ENCODE peak calls at places on chromosome 6, in four cellular contexts. P is WTC11, M is K562, G is HepG2. C is an unnamed sample.
A peak's percentile ranks its signal among the peaks of the same experiment; 100 is the strongest.

GRCh38 chr6:133046576-133046975 is 194.6 kb upstream of the EYA4 start:
- DNase-seq in P (no peak), M (no peak), G (peak; percentile 63), C (no peak)

GRCh38 chr6:147700436-147701209 is 192.1 kb downstream of the SAMD5 start:
- DNase-seq in P (no peak), G (no peak), M (no peak), C (no peak)

GRCh38 chr6:151137441-151137984 is 102.3 kb upstream of the AKAP12 start:
- DNase-seq in M (no peak), G (no peak), P (no peak), C (no peak)

GRCh38 chr6:72042088-72042487 is 155.7 kb downstream of the RIMS1 start:
- DNase-seq in P (no peak), G (no peak), M (no peak), C (no peak)

GRCh38 chr6:36984581-36985383 is 1.2 kb downstream of the MTCH1 start:
- DNase-seq in G (no peak), P (peak; percentile 68), M (peak; percentile 68), C (no peak)

GRCh38 chr6:29976253-29976587 is 33.9 kb downstream of the HLA-A start:
- DNase-seq in G (no peak), P (no peak), M (no peak), C (no peak)

GRCh38 chr6:157954150-157955117 is 27.2 kb upstream of the SYNJ2 start:
- DNase-seq in M (no peak), P (no peak), G (peak; percentile 95), C (no peak)

GRCh38 chr6:159169193-159169555 is at the start of gene FNDC1:
- DNase-seq in P (peak; percentile 63), M (peak; percentile 79), G (no peak), C (no peak)

GRCh38 chr6:131747821-131748353 is 37.1 kb upstream of the CTAGE9 start:
- DNase-seq in P (no peak), M (no peak), G (no peak), C (no peak)

GRCh38 chr6:84522135-84522535 is 242.3 kb downstream of the TBX18 start:
- DNase-seq in G (no peak), M (no peak), P (no peak), C (no peak)

GRCh38 chr6:140871911-140872310 is 1260.8 kb upstream of the GJE1 start:
- DNase-seq in G (no peak), P (no peak), M (no peak), C (no peak)

GRCh38 chr6:23731609-23732008 is 394.4 kb upstream of the NRSN1 start:
- DNase-seq in G (no peak), M (no peak), P (no peak), C (no peak)

GRCh38 chr6:159084493-159085091 is 39.8 kb upstream of the TAGAP start:
- DNase-seq in M (no peak), G (no peak), P (no peak), C (no peak)

GRCh38 chr6:150068173-150068785 is 642 bp downstream of the ULBP3 start:
- DNase-seq in G (no peak), P (no peak), M (no peak), C (no peak)

GRCh38 chr6:97053643-97054411 is 129.3 kb downstream of the KLHL32 start:
- DNase-seq in P (no peak), G (no peak), M (no peak), C (no peak)

GRCh38 chr6:95325858-95326257 is 251.5 kb upstream of the MANEA start:
- DNase-seq in P (no peak), G (no peak), M (no peak), C (no peak)

GRCh38 chr6:89082439-89082838 is 1.9 kb downstream of the PNRC1 start:
- DNase-seq in G (no peak), P (no peak), M (no peak), C (no peak)

GRCh38 chr6:149318581-149319286 is 1.2 kb downstream of the TAB2 start:
- DNase-seq in P (no peak), G (peak; percentile 21), M (no peak), C (no peak)

GRCh38 chr6:6379573-6379972 is 59.1 kb upstream of the F13A1 start:
- DNase-seq in M (no peak), G (no peak), P (no peak), C (peak; percentile 24)

GRCh38 chr6:29553268-29554057 is 6.1 kb downstream of the UBD start:
- DNase-seq in P (peak; percentile 84), G (no peak), M (no peak), C (no peak)

GRCh38 chr6:163281661-163282060 is 132.9 kb upstream of the QKI start:
- DNase-seq in P (no peak), M (no peak), G (no peak), C (no peak)

GRCh38 chr6:122049341-122049740 is 350.1 kb upstream of the HSF2 start:
- DNase-seq in G (no peak), P (peak; percentile 18), M (no peak), C (no peak)

GRCh38 chr6:52418606-52419005 is 1.5 kb upstream of the EFHC1 start:
- DNase-seq in G (no peak), P (no peak), M (no peak), C (no peak)

GRCh38 chr6:52416629-52417151 is 3.5 kb upstream of the EFHC1 start:
- DNase-seq in G (peak; percentile 84), P (no peak), M (peak; percentile 62), C (peak; percentile 61)

GRCh38 chr6:52417675-52418111 is 2.4 kb upstream of the EFHC1 start:
- DNase-seq in G (peak; percentile 48), M (peak; percentile 43), P (no peak), C (no peak)

GRCh38 chr6:52415333-52415732 is 4.8 kb upstream of the EFHC1 start:
- DNase-seq in P (no peak), G (no peak), M (no peak), C (no peak)

GRCh38 chr6:52415917-52416628 is 4.1 kb upstream of the EFHC1 start:
- DNase-seq in P (no peak), M (no peak), G (no peak), C (no peak)
- TF ChIP-seq ETV6 in P (no peak), M (no peak), G (no peak), C (peak; percentile 6)

DNA sequence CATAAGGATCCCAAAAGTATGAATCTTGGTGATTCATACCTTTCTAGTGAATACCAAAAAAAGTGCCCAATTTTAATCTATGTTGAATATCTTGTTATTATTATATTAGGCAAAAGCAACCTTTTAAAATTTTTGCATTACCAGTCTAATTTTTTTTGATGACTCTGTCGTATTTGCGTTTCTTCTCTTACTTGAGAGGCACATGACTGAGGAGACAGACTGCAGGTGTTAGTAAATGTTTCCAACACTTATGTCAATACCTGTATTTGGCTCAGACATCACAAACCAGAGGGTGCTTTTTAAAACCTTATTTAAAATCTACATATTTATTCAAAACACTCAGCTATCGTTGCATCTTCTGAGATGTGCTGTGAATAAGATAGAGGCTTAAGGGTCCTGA is 27.1 kb downstream of the ID4 start:
- DNase-seq in P (no peak), M (no peak), G (no peak), C (no peak)
- TF ChIP-seq ETV6 in P (no peak), M (no peak), G (no peak), C (no peak)

GRCh38 chr6:4351857-4352669 is 216.7 kb upstream of the ECI2 start:
- DNase-seq in M (no peak), G (no peak), P (no peak), C (no peak)
- TF ChIP-seq ETV6 in M (no peak), G (no peak), P (no peak), C (no peak)

GRCh38 chr6:14596410-14596809 is 478.8 kb downstream of the CD83 start:
- DNase-seq in M (peak; percentile 32), G (no peak), P (no peak), C (no peak)
- TF ChIP-seq ETV6 in M (no peak), G (no peak), P (no peak), C (no peak)

DNA sequence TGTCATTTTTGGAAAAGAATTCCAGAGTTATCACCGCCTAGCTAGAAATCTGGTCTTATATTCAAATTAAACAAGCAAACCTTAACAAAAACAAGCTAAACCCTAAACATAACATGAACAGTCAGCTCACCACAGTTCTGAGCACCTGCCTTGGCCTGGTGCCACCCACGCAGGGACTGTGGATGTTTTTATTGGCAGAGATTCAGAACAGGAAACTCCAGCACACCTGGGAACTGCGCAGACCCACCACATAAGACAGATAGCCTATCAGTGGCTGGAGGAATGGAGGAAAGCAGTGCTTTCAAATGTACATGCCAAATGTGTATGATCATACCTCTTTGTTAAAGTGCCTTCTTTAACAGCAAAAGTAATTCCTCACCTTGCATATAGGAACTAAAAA is 8.9 kb downstream of the SLC16A10 start:
- DNase-seq in P (no peak), G (no peak), M (no peak), C (no peak)
- TF ChIP-seq ETV6 in P (no peak), G (no peak), M (no peak), C (no peak)